ENCODE peak calls at places on chromosome 4, in nine cellular contexts. Y is cardiac septum, G is C1 segment of cervical spinal cord, U is mammary epithelial cell, L is choroid plexus epithelial cell, W is heart right ventricle, M is AG08396, A is kidney tubule cell, Z is erythroblast. Q is an unnamed sample.

GRCh38 chr4:74032064-74032463 is 6.4 kb downstream of the CXCL3 start:
- DNase-seq in G (no peak), U (no peak), W (no peak), A (peak; percentile 68), M (no peak), Z (no peak), Y (no peak), L (no peak), Q (no peak)

GRCh38 chr4:184347251-184348239 is 126.8 kb downstream of the IRF2 start:
- DNase-seq in Y (no peak), U (peak; percentile 74), W (no peak), A (peak; percentile 66), M (no peak), L (peak; percentile 88), Z (no peak), G (no peak), Q (no peak)

GRCh38 chr4:183407635-183408463 is 36.6 kb upstream of the CDKN2AIP start:
- DNase-seq in U (no peak), W (no peak), L (no peak), G (no peak), Y (no peak), A (no peak), M (no peak), Z (no peak), Q (no peak)

GRCh38 chr4:53987761-53988171 is 76.6 kb downstream of the CHIC2 start:
- DNase-seq in W (no peak), L (peak; percentile 64), Z (no peak), G (no peak), U (peak; percentile 88), Y (no peak), M (peak; percentile 42), A (peak; percentile 86), Q (no peak)

GRCh38 chr4:2159931-2160330 is 82.0 kb downstream of the HAUS3 start:
- DNase-seq in Z (no peak), A (no peak), U (no peak), W (no peak), Y (no peak), M (no peak), G (no peak), L (no peak), Q (no peak)

GRCh38 chr4:175385797-175386196 is 426.3 kb downstream of the GPM6A start:
- DNase-seq in Z (no peak), W (no peak), G (no peak), L (peak; percentile 36), U (no peak), A (no peak), M (no peak), Y (no peak), Q (no peak)

GRCh38 chr4:165873298-165874071 is 448 bp downstream of the TLL1 start:
- DNase-seq in A (peak; percentile 49), U (peak; percentile 56), L (no peak), M (peak; percentile 33), G (peak; percentile 30), W (peak; percentile 36), Z (no peak), Y (no peak), Q (no peak)

GRCh38 chr4:6917445-6918241 is 8.0 kb downstream of the TBC1D14 start:
- DNase-seq in Y (peak; percentile 93), M (no peak), G (no peak), Z (peak; percentile 74), L (peak; percentile 68), U (no peak), A (peak; percentile 83), W (peak; percentile 57), Q (no peak)

GRCh38 chr4:69322055-69322454 is 41.8 kb downstream of the UGT2B28 start:
- DNase-seq in A (peak; percentile 42), Y (no peak), Z (peak; percentile 66), W (no peak), M (no peak), U (peak; percentile 53), G (no peak), L (peak; percentile 66), Q (no peak)

GRCh38 chr4:74042681-74043080 is 4.2 kb upstream of the CXCL3 start:
- DNase-seq in A (peak; percentile 48), M (no peak), U (no peak), Y (no peak), G (no peak), Z (no peak), L (no peak), W (no peak), Q (no peak)

GRCh38 chr4:144531841-144532240 is 114.1 kb upstream of the HHIP start:
- DNase-seq in L (no peak), W (no peak), Z (no peak), M (no peak), U (no peak), Y (no peak), A (no peak), G (no peak), Q (no peak)

GRCh38 chr4:41069838-41070237 is 144.5 kb downstream of the APBB2 start:
- DNase-seq in Z (no peak), M (no peak), Y (no peak), G (no peak), A (no peak), U (no peak), W (no peak), L (no peak), Q (no peak)

Q was measured in T follicular helper cell.